ENCODE peak calls at places on chromosomes 11 and 22, in nine cellular contexts. A, G, L, W, Q, R, O, T and E are unnamed samples.

GRCh38 chr22:31748490-31748889 is 1.4 kb downstream of the PRR14L start:
- DNase-seq in W (peak), T (no peak), R (no peak), A (no peak), L (peak), G (peak), Q (peak), O (no peak), E (no peak)

GRCh38 chr22:37354271-37355069 is 72.2 kb downstream of the CYTH4 start:
- DNase-seq in W (peak), L (no peak), G (no peak), R (no peak), A (no peak), O (no peak), Q (no peak), T (no peak), E (no peak)

GRCh38 chr11:111836766-111837165 is 34.6 kb downstream of the ALG9 start:
- DNase-seq in W (no peak), A (peak), T (no peak), R (peak), O (no peak), G (no peak), L (peak), Q (peak), E (no peak)

GRCh38 chr11:111983187-111983986 is 41.8 kb upstream of the DLAT start:
- DNase-seq in O (no peak), A (peak), G (peak), W (peak), L (no peak), Q (no peak), R (peak), T (no peak), E (no peak)

GRCh38 chr11:12829536-12830314 is 155.5 kb downstream of the TEAD1 start:
- DNase-seq in R (no peak), Q (no peak), L (no peak), A (no peak), T (no peak), W (no peak), O (no peak), G (no peak), E (no peak)

GRCh38 chr11:125871391-125872137 is 15.9 kb upstream of the HYLS1 start:
- DNase-seq in Q (peak), O (no peak), L (peak), R (peak), W (peak), A (peak), G (peak), T (no peak), E (no peak)

GRCh38 chr11:60321051-60321450 is 6.0 kb upstream of the MS4A6E start:
- DNase-seq in R (no peak), T (no peak), G (no peak), L (no peak), A (no peak), O (no peak), Q (no peak), W (no peak), E (no peak)

GRCh38 chr11:111845256-111846028 is 25.9 kb downstream of the ALG9 start:
- DNase-seq in A (no peak), G (no peak), L (no peak), R (no peak), T (no peak), O (no peak), Q (peak), W (peak), E (no peak)

GRCh38 chr22:29877620-29878019 is 5.4 kb upstream of the MTMR3 start:
- DNase-seq in R (no peak), G (no peak), A (peak), W (peak), L (peak), T (no peak), Q (peak), O (no peak), E (no peak)

GRCh38 chr11:28566643-28567042 is 458.5 kb downstream of the METTL15 start:
- DNase-seq in A (peak), G (peak), R (peak), L (peak), T (peak), W (peak), Q (peak), O (peak), E (peak)

GRCh38 chr22:23570681-23571080 is 9.4 kb downstream of the IGLL1 start:
- DNase-seq in A (no peak), T (no peak), W (no peak), O (no peak), L (no peak), R (no peak), G (no peak), Q (no peak), E (peak)

GRCh38 chr11:26993965-26994446 is at the start of gene FIBIN:
- DNase-seq in O (peak), T (no peak), W (peak), A (peak), L (peak), R (peak), Q (peak), G (peak), E (peak)

GRCh38 chr22:44678980-44679647 is 22.9 kb upstream of the PRR5 start:
- DNase-seq in Q (no peak), L (no peak), O (no peak), T (no peak), A (no peak), W (no peak), R (no peak), G (no peak), E (no peak)

GRCh38 chr11:74138572-74138971 is 32.2 kb downstream of the C2CD3 start:
- DNase-seq in A (peak), T (no peak), G (peak), W (peak), R (peak), L (peak), Q (peak), O (peak), E (no peak)

GRCh38 chr11:118086913-118087768 is at the start of gene SMIM35:
- DNase-seq in G (no peak), L (no peak), O (no peak), T (no peak), A (no peak), W (no peak), Q (no peak), R (no peak), E (peak)

GRCh38 chr11:62137276-62137861 is 13.6 kb downstream of the INCENP start:
- DNase-seq in T (no peak), R (no peak), W (no peak), A (no peak), G (no peak), O (no peak), L (no peak), Q (no peak), E (no peak)

GRCh38 chr11:115409691-115410220 is 94.5 kb downstream of the CADM1 start:
- DNase-seq in G (peak), T (no peak), R (peak), W (no peak), L (no peak), Q (no peak), A (peak), O (no peak), E (no peak)

GRCh38 chr22:40552070-40552469 is 84.4 kb downstream of the MRTFA start:
- DNase-seq in Q (no peak), O (no peak), W (no peak), A (no peak), L (no peak), G (no peak), R (no peak), T (no peak), E (no peak)
- TF ChIP-seq CTCF in Q (no peak), O (no peak), W (no peak), A (no peak), L (no peak), G (peak), R (no peak), T (no peak), E (no peak)

DNA sequence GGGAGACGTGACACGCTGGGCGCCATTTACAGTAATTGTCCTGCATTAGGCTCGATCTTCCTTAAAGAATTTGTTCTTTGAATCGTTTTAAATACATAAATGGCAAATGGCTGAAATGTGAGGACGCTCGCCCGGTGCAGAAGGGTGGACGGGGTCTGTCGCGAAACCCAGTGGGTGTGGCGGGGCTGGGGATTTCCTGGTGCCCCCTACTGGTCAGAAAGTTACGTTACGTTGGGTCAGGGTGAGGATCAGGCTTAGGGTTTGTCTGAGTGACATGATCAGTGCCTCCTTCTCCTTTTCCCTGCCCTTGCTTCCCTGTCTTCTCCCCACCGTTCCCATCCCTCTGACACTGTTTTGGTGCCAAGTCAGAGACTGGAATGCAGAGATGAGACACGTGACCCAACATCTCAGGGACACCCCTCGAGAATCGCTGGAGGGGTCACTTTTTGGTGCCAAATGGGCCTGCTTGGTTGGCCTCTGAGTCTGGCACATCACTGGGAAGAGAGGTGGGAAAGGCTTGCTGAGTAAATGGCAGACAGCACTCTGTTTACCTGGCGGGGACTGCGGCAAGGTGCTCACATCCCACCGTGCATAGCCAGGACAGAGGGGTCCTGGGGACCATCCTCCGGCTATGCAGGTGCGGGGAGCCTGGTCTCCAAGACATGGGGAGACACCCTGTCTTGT is 1107.6 kb downstream of the BRD1 start:
- DNase-seq in Q (no peak), L (no peak), T (no peak), G (peak), O (no peak), R (no peak), A (no peak), W (no peak), E (no peak)
- TF ChIP-seq CTCF in Q (no peak), L (peak), T (no peak), G (no peak), O (no peak), R (no peak), A (no peak), W (no peak), E (no peak)

GRCh38 chr11:107009190-107009589 is 9.1 kb downstream of the GUCY1A2 start:
- DNase-seq in G (no peak), T (no peak), A (no peak), W (no peak), Q (no peak), L (no peak), R (no peak), O (no peak), E (no peak)
- TF ChIP-seq CTCF in G (no peak), T (no peak), A (no peak), W (no peak), Q (no peak), L (peak), R (no peak), O (no peak), E (no peak)

DNA sequence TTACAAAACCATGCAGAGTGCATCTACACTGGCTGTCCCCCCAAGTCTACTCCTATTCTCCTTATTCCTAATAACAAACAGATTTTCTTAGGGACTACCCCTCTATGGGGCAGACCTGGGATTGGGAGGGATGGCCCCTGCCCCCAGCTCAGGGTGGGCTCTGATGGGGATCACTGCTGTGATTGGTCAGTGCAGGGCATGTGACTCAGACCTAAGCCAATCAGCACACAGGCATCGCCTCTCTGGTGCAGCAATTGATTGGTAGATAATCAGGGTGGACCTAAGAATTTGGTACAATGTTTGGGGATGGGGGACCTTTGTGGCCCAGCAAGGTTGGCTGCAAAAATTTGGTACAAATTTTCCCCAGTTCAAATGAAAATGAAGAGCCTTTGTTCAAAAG is 57.2 kb upstream of the SHANK2 start:
- DNase-seq in T (no peak), O (no peak), R (no peak), W (no peak), A (no peak), L (no peak), G (no peak), Q (no peak), E (no peak)
- TF ChIP-seq CTCF in T (no peak), O (no peak), R (no peak), W (no peak), A (no peak), L (no peak), G (no peak), Q (no peak), E (no peak)

GRCh38 chr11:45022294-45023064 is 71.8 kb upstream of the TP53I11 start:
- DNase-seq in O (no peak), R (no peak), T (no peak), G (peak), A (peak), Q (peak), W (no peak), L (peak), E (no peak)

GRCh38 chr11:45023065-45023365 is 72.3 kb upstream of the TP53I11 start:
- DNase-seq in O (no peak), L (peak), T (no peak), R (no peak), Q (no peak), W (no peak), A (peak), G (no peak), E (no peak)

GRCh38 chr11:45024357-45024756 is 73.7 kb upstream of the TP53I11 start:
- DNase-seq in A (no peak), L (no peak), G (no peak), R (no peak), Q (no peak), T (no peak), O (no peak), W (no peak), E (no peak)

GRCh38 chr11:45021001-45021400 is 70.3 kb upstream of the TP53I11 start:
- DNase-seq in G (no peak), T (no peak), Q (no peak), L (no peak), O (no peak), A (no peak), R (no peak), W (no peak), E (no peak)

DNA sequence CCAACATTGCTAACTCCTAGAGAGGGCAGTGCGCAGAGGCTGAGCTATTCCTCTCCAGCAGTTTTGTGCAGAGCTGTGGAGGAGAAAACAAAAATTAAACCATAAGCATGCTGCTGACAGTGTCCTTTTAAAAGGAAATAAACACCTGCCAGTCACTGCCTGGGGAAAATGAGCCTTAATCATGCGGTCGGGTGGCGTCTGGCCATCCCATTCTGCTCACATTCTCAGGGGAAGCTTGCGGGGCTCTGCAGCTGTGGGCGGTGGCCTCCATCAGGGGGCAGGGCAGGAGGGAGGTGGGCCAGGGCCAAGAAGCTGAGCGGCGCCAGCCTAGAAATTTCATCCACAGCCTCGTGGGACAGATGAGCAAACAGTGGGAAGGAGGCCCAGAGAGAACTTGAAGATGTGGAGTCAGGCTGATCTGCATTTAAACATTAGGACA is 71.0 kb upstream of the TP53I11 start:
- DNase-seq in R (peak), W (no peak), O (peak), T (no peak), G (peak), A (peak), Q (peak), L (no peak), E (peak)
- TF ChIP-seq CTCF in R (no peak), W (no peak), O (no peak), T (no peak), G (peak), A (no peak), Q (no peak), L (no peak), E (peak)

GRCh38 chr11:95831198-95831883 is 41.0 kb downstream of the CEP57 start:
- DNase-seq in O (no peak), G (no peak), T (no peak), A (peak), W (peak), Q (peak), R (peak), L (peak), E (no peak)

GRCh38 chr11:95833378-95833777 is 43.1 kb downstream of the CEP57 start:
- DNase-seq in L (no peak), W (no peak), T (no peak), O (no peak), Q (no peak), R (no peak), A (no peak), G (no peak), E (no peak)

GRCh38 chr11:95832763-95833162 is 42.5 kb downstream of the CEP57 start:
- DNase-seq in O (no peak), A (peak), W (no peak), T (no peak), Q (peak), R (peak), L (peak), G (no peak), E (no peak)

GRCh38 chr11:95835351-95835750 is 45.1 kb downstream of the CEP57 start:
- DNase-seq in L (no peak), W (no peak), Q (peak), G (no peak), T (no peak), O (no peak), A (peak), R (no peak), E (no peak)

GRCh38 chr11:95835768-95836488 is 45.6 kb downstream of the CEP57 start:
- DNase-seq in R (peak), O (peak), Q (peak), A (peak), W (peak), G (peak), L (peak), T (peak), E (no peak)
- TF ChIP-seq CTCF in R (peak), O (peak), Q (peak), A (peak), W (peak), G (peak), L (peak), T (peak), E (peak)

GRCh38 chr11:18204220-18204619 is 31.6 kb downstream of the MRGPRX4 start:
- DNase-seq in R (no peak), O (no peak), Q (no peak), A (no peak), W (no peak), L (no peak), T (no peak), G (no peak), E (no peak)

GRCh38 chr11:18209058-18209457 is 27.5 kb downstream of the SAA4 start:
- DNase-seq in W (no peak), L (no peak), Q (no peak), T (no peak), O (no peak), R (no peak), G (peak), A (no peak), E (no peak)

GRCh38 chr11:18204771-18205170 is 31.8 kb downstream of the SAA4 start:
- DNase-seq in T (no peak), A (no peak), W (no peak), L (no peak), Q (no peak), R (no peak), O (no peak), G (no peak), E (no peak)

DNA sequence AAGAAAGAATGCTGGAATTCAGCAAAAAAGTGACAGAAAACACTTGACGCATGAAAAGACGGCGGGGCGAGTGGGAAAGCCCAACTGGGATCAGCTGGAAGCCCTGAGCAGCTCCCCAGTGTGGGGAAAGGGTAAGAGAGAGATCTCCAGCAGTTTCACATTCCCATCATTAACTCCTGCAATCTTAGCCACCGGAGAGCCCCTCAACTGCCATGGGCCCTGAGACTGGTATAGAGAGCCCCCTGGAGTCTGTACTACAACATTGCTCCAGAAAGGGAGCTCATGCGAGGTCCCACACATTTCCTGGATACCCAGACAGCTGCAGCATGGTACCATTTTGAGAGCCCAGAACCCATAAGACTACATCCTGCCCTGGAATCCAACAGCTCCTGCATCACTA is 31.1 kb downstream of the MRGPRX4 start:
- DNase-seq in G (peak), A (peak), O (no peak), Q (peak), L (no peak), R (peak), W (peak), T (no peak), E (no peak)
- TF ChIP-seq CTCF in G (peak), A (peak), O (no peak), Q (peak), L (peak), R (peak), W (peak), T (no peak), E (no peak)